ENCODE peak calls at places on chromosomes 2 and 18, in seven cellular contexts. E, D, M, P, I, A and W are unnamed samples. For H3K9me3, the result is how much of the 10 kb centered on the place peaks cover.

GRCh38 chr2:23595601-23596251 is 210.7 kb downstream of the KLHL29 start:
- DNase-seq in M (peak), I (no peak), A (no peak), P (no peak), D (peak), E (peak), W (no peak)

GRCh38 chr2:192298664-192299063 is 103.9 kb upstream of the TMEFF2 start:
- DNase-seq in I (no peak), D (no peak), P (no peak), A (no peak), E (no peak), M (peak), W (no peak)

GRCh38 chr2:4354678-4355077 is 651.3 kb downstream of the DCDC2C start:
- DNase-seq in E (no peak), I (no peak), D (no peak), P (no peak), A (peak), M (peak), W (no peak)

GRCh38 chr18:46899274-46899948 is 17.9 kb downstream of the PIAS2 start:
- DNase-seq in M (peak), I (no peak), P (no peak), A (no peak), E (no peak), D (no peak), W (no peak)

GRCh38 chr2:212242739-212243138 is 295.9 kb downstream of the ERBB4 start:
- DNase-seq in P (no peak), M (no peak), E (no peak), A (no peak), D (no peak), I (no peak), W (no peak)

GRCh38 chr2:18516112-18516511 is 44.3 kb downstream of the RDH14 start:
- DNase-seq in E (no peak), P (no peak), D (no peak), I (no peak), M (peak), A (peak), W (peak)

GRCh38 chr18:78986018-78986481 is 6.4 kb downstream of the SALL3 start:
- DNase-seq in E (no peak), A (peak), M (peak), D (no peak), I (no peak), P (peak), W (no peak)

GRCh38 chr18:4068552-4069158 is 386.5 kb downstream of the DLGAP1 start:
- DNase-seq in A (peak), P (peak), D (peak), I (no peak), E (no peak), M (peak), W (peak)

GRCh38 chr2:125455110-125455509 is 1200.8 kb upstream of the GYPC start:
- DNase-seq in I (no peak), M (no peak), P (no peak), D (no peak), E (no peak), A (no peak), W (peak)

GRCh38 chr2:125444106-125444505 is 1211.9 kb upstream of the GYPC start:
- DNase-seq in E (no peak), I (no peak), D (no peak), P (no peak), A (no peak), M (no peak), W (no peak)

GRCh38 chr2:125450092-125450491 is 1205.9 kb upstream of the GYPC start:
- DNase-seq in A (no peak), E (no peak), P (no peak), D (no peak), I (no peak), M (no peak), W (no peak)
- H3K9me3 ChIP-seq in A (under half), E (under half), P (under half), D (under half), I (under half), M (under half), W (under half)

GRCh38 chr2:132460781-132461180 is 44.2 kb downstream of the GPR39 start:
- DNase-seq in D (no peak), I (no peak), E (no peak), A (no peak), P (no peak), M (no peak), W (no peak)

GRCh38 chr2:132465917-132466316 is 49.3 kb downstream of the GPR39 start:
- DNase-seq in A (no peak), M (no peak), P (no peak), E (no peak), I (no peak), D (no peak), W (no peak)

GRCh38 chr2:132463719-132464118 is 47.1 kb downstream of the GPR39 start:
- DNase-seq in A (no peak), I (no peak), E (no peak), P (no peak), M (no peak), D (no peak), W (no peak)

GRCh38 chr2:132466428-132467028 is 49.9 kb downstream of the GPR39 start:
- DNase-seq in I (no peak), P (no peak), E (no peak), M (no peak), A (no peak), D (no peak), W (no peak)

DNA sequence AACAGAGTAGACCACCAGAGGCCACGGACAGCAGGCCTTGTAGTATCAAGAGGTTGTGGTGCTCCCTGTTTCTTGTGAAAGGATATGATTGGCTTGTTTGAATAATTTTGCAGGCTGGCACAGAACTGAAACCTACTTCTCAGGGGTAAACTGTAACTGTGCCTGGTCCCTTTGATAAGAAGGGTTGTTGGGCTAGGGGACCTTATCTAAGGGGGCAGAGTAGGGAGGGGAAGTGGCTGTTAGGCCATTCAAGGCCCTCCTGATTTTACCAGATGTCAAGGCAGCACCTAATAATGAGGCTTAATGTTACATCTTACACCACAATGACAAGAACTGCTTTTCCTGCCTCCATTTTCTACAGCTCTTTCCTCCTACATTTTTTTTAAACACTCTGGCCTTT is 45.6 kb downstream of the GPR39 start:
- DNase-seq in E (no peak), A (no peak), I (no peak), P (no peak), D (no peak), M (no peak), W (no peak)
- H3K9me3 ChIP-seq in E (under half), A (under half), I (under half), P (half or more), D (under half), M (under half), W (under half)

GRCh38 chr18:49018961-49019445 is 68.2 kb upstream of the SMAD7 start:
- DNase-seq in M (no peak), A (no peak), P (no peak), D (peak), I (peak), E (no peak), W (no peak)
- H3K9me3 ChIP-seq in M (under half), A (under half), P (under half), D (under half), I (under half), E (under half), W (under half)

DNA sequence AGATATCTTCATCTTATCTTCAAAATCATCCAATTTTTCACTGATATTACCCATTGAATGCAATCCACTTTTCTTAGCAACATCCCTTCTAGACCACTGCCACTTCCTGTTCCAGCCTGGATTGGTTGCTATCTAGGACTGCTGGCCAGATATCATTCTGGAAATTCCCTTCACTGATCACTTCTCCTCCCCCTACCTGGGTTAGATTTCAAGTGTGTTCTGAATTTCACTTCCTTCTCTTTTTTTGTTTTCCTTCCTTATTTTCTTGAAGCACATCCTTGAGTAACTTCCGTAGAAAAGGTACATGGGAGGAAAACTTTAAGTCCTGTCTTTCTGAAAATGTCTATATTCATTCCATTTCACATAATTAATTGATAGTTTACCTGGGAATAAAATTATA is 82.0 kb upstream of the IL1R2 start:
- DNase-seq in E (no peak), D (no peak), I (no peak), M (no peak), A (no peak), P (no peak), W (no peak)
- H3K9me3 ChIP-seq in E (under half), D (under half), I (under half), M (under half), A (under half), P (under half), W (under half)